ENCODE peak calls at places on chromosome 16, in ten cellular contexts. M is sigmoid colon, C is HL-60, W is endothelial cell of umbilical vein, Q is stomach, Y is SK-N-SH, H is GM23338, V is transverse colon, F is prostate gland, D is K562. P is an unnamed sample.

GRCh38 chr16:81004646-81005353 is 1.9 kb downstream of the CMC2 start:
- DNase-seq in Y (peak), F (peak), D (no peak), W (peak), M (no peak), V (no peak), Q (no peak), C (peak), H (peak), P (no peak)

GRCh38 chr16:30527635-30528178 is 1.3 kb upstream of the ZNF768 start:
- DNase-seq in C (peak), Q (peak), H (peak), V (peak), W (no peak), F (peak), D (no peak), M (no peak), Y (no peak), P (peak)

GRCh38 chr16:51526622-51527021 is 375.6 kb upstream of the SALL1 start:
- DNase-seq in F (no peak), D (no peak), H (no peak), M (no peak), W (no peak), V (no peak), Q (no peak), Y (no peak), C (no peak), P (no peak)

GRCh38 chr16:87447323-87447722 is 45.5 kb downstream of the ZCCHC14 start:
- DNase-seq in V (no peak), Q (no peak), W (no peak), F (no peak), D (no peak), M (no peak), C (no peak), H (no peak), Y (no peak), P (no peak)

GRCh38 chr16:65280988-65281530 is 159.2 kb upstream of the CDH11 start:
- DNase-seq in H (no peak), Y (no peak), V (no peak), M (no peak), F (no peak), C (no peak), Q (no peak), W (no peak), D (no peak), P (no peak)

GRCh38 chr16:20040011-20040410 is 33.7 kb downstream of the GPR139 start:
- DNase-seq in Q (no peak), H (no peak), M (no peak), V (no peak), F (no peak), W (no peak), D (no peak), Y (no peak), C (no peak), P (no peak)

GRCh38 chr16:27245276-27246231 is 23.0 kb downstream of the NSMCE1 start:
- DNase-seq in W (no peak), F (no peak), H (no peak), Q (no peak), D (peak), Y (no peak), V (no peak), C (no peak), M (peak), P (no peak)

GRCh38 chr16:10339777-10340752 is 45.8 kb upstream of the ATF7IP2 start:
- DNase-seq in M (no peak), C (peak), H (no peak), Y (no peak), F (no peak), V (no peak), D (no peak), W (no peak), Q (no peak), P (no peak)

DNA sequence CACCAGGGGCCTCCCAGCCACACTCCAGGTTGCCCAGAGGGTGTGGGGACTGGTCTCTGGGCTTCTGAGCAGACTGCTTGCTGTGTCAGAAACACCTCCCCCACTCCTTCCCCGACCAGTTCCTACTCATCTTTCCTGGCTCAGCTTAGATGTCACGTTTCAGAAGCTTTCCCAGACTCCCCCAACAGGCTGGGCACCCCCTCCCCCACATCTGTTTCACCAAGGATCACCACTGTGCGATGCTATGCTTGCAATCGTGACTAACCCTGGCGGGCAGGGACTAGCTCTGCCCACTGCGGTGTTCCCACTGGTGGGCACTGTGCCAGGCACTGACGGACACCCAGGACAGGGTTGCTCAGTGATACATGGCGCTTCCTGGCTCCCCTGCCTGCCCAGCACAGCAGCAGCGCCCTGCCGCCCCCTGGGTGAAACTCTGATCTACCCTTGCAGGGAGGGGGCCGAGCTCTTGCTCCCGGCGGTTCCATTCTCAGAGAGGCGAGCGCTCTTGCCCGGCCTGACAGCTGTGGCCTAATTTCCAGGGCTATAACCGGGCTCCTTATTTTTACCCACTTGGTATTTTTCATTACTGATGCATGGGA is 29.4 kb upstream of the MTSS2 start:
- DNase-seq in V (peak), Y (peak), C (no peak), H (no peak), D (peak), M (peak), W (no peak), Q (peak), F (peak), P (no peak)
- TF ChIP-seq POLR2AphosphoS5 in V (no peak), Y (peak), C (no peak), H (no peak), D (no peak), M (peak), W (no peak), Q (peak), F (peak), P (peak)

GRCh38 chr16:47463771-47464624 is 2.9 kb downstream of the PHKB start:
- DNase-seq in F (no peak), V (no peak), D (no peak), Y (peak), Q (no peak), C (no peak), M (no peak), H (no peak), W (no peak), P (no peak)
- H3K4me3 ChIP-seq in F (no peak), V (no peak), D (peak), Y (no peak), Q (no peak), C (no peak), M (no peak), H (no peak), W (no peak), P (no peak)

GRCh38 chr16:70375636-70376611 is 29.2 kb downstream of the DDX19A start:
- DNase-seq in F (no peak), H (no peak), D (no peak), Q (no peak), C (no peak), Y (no peak), W (no peak), V (no peak), M (no peak), P (no peak)
- H3K27ac ChIP-seq in F (no peak), H (peak), D (no peak), Q (no peak), C (no peak), Y (peak), W (no peak), V (no peak), M (no peak), P (no peak)

GRCh38 chr16:2256531-2257140 is 5.2 kb upstream of the ECI1 start:
- DNase-seq in C (no peak), Q (no peak), D (no peak), Y (no peak), F (no peak), M (no peak), W (no peak), V (no peak), H (no peak), P (no peak)
- TF ChIP-seq POLR2AphosphoS5 in C (no peak), Q (no peak), D (no peak), Y (no peak), F (no peak), M (no peak), W (no peak), V (no peak), H (no peak), P (no peak)